ENCODE peak calls at places on chromosomes 16 and 17, in four cellular contexts. One of them, this sample, is unnamed.
A peak's percentile ranks its signal among the peaks of the same experiment; 100 is the strongest.

GRCh38 chr16:76885776-76886175 is 305.2 kb upstream of the MON1B start:
- DNase-seq in K562: no peak
- DNase-seq in HepG2: no peak
- DNase-seq in GM12878: no peak
- DNase-seq in this sample: no peak

GRCh38 chr16:53220585-53220984 is 165.8 kb downstream of the CHD9 start:
- DNase-seq in K562: peak; percentile 20
- DNase-seq in HepG2: peak; percentile 20
- DNase-seq in GM12878: no peak
- DNase-seq in this sample: no peak

GRCh38 chr17:46841561-46842379 is 9.6 kb upstream of the WNT9B start:
- DNase-seq in K562: peak; percentile 82
- DNase-seq in HepG2: no peak
- DNase-seq in GM12878: no peak
- DNase-seq in this sample: peak; percentile 78

GRCh38 chr16:24174977-24175376 is 81.2 kb upstream of the CACNG3 start:
- DNase-seq in K562: no peak
- DNase-seq in HepG2: no peak
- DNase-seq in GM12878: no peak
- DNase-seq in this sample: no peak

GRCh38 chr17:82461827-82462524 is 3.4 kb downstream of the NARF start:
- DNase-seq in K562: peak; percentile 78
- DNase-seq in HepG2: peak; percentile 90
- DNase-seq in GM12878: no peak
- DNase-seq in this sample: no peak

GRCh38 chr16:1163567-1164055 is 10.7 kb downstream of the CACNA1H start:
- DNase-seq in K562: no peak
- DNase-seq in HepG2: no peak
- DNase-seq in GM12878: no peak
- DNase-seq in this sample: no peak

GRCh38 chr17:21041753-21042433 is 918 bp downstream of the USP22 start:
- DNase-seq in K562: peak; percentile 71
- DNase-seq in HepG2: peak; percentile 71
- DNase-seq in GM12878: no peak
- DNase-seq in this sample: peak; percentile 76

GRCh38 chr17:57312242-57312641 is 55.9 kb downstream of the MSI2 start:
- DNase-seq in K562: no peak
- DNase-seq in HepG2: no peak
- DNase-seq in GM12878: no peak
- DNase-seq in this sample: no peak

GRCh38 chr16:24950275-24950674 is 64.9 kb downstream of the ARHGAP17 start:
- DNase-seq in K562: no peak
- DNase-seq in HepG2: no peak
- DNase-seq in GM12878: no peak
- DNase-seq in this sample: no peak

GRCh38 chr16:7340938-7341337 is 8.3 kb downstream of the RBFOX1 start:
- DNase-seq in K562: no peak
- DNase-seq in HepG2: no peak
- DNase-seq in GM12878: no peak
- DNase-seq in this sample: no peak

GRCh38 chr16:5709889-5710288 is 612.3 kb upstream of the EEF2KMT start:
- DNase-seq in K562: no peak
- DNase-seq in HepG2: no peak
- DNase-seq in GM12878: no peak
- DNase-seq in this sample: no peak

GRCh38 chr17:3647769-3648540 is 11.4 kb downstream of the CTNS start:
- DNase-seq in K562: no peak
- DNase-seq in HepG2: peak; percentile 52
- DNase-seq in GM12878: no peak
- DNase-seq in this sample: peak; percentile 58

GRCh38 chr16:77231047-77231446 is 31.8 kb downstream of the SYCE1L start:
- DNase-seq in K562: no peak
- DNase-seq in HepG2: no peak
- DNase-seq in GM12878: no peak
- DNase-seq in this sample: no peak

GRCh38 chr16:11105038-11105903 is 150.7 kb downstream of the SOCS1 start:
- DNase-seq in K562: peak; percentile 80
- DNase-seq in HepG2: peak; percentile 90
- DNase-seq in GM12878: peak; percentile 86
- DNase-seq in this sample: no peak

GRCh38 chr17:43832168-43832975 is 574 bp downstream of the MPP3 start:
- DNase-seq in K562: no peak
- DNase-seq in HepG2: peak; percentile 21
- DNase-seq in GM12878: no peak
- DNase-seq in this sample: peak; percentile 40

GRCh38 chr16:8271344-8271743 is 319.0 kb downstream of the TMEM114 start:
- DNase-seq in K562: no peak
- DNase-seq in HepG2: no peak
- DNase-seq in GM12878: no peak
- DNase-seq in this sample: no peak

GRCh38 chr16:81832801-81833547 is 53.9 kb downstream of the PLCG2 start:
- DNase-seq in K562: no peak
- DNase-seq in HepG2: no peak
- DNase-seq in GM12878: no peak
- DNase-seq in this sample: no peak

GRCh38 chr16:3256146-3256875 is at the start of gene MEFV:
- DNase-seq in K562: no peak
- DNase-seq in HepG2: no peak
- DNase-seq in GM12878: no peak
- DNase-seq in this sample: no peak

GRCh38 chr17:71361691-71362450 is 758.9 kb upstream of the SOX9 start:
- DNase-seq in K562: no peak
- DNase-seq in HepG2: no peak
- DNase-seq in GM12878: no peak
- DNase-seq in this sample: no peak

GRCh38 chr16:391885-392335 is 5.1 kb upstream of the NME4 start:
- DNase-seq in K562: peak; percentile 62
- DNase-seq in HepG2: peak; percentile 60
- DNase-seq in GM12878: no peak
- DNase-seq in this sample: peak; percentile 88

GRCh38 chr17:10318540-10318939 is 54.3 kb downstream of the MYH13 start:
- DNase-seq in K562: no peak
- DNase-seq in HepG2: no peak
- DNase-seq in GM12878: no peak
- DNase-seq in this sample: no peak

DNA sequence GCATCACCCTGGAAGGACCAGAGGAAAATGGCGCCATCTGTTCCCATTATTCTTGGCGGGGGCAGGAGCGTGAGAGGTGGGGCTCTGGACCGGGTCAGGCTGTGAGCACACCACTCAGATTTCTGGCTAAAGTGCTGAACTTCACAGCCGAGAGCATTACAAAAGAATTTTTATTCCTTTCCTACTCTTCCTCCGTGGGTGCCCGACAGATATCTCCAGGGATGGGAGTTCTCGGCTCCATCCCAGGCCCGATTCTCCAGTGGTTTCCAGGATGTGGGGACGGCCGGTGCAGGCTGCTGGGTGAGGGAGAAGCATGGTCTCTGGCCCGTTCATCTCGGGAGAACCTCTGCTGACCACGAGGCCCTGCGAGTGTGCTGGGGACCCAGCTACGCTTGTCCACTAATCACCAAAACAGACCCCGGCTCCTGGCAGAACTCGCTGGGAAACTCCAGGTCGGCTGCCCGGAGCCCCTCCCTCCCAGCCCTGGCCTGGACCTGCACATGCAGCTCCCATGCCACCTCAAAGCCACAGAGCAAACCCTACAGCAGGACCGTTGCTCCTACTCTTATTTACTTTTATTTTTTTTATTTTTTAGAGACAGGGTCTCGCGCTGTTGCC is 36.7 kb upstream of the ZNF469 start:
- DNase-seq in K562: no peak
- DNase-seq in HepG2: no peak
- DNase-seq in GM12878: no peak
- DNase-seq in this sample: no peak
- TF ChIP-seq TCF7 in K562: no peak
- TF ChIP-seq TCF7 in HepG2: no peak
- TF ChIP-seq TCF7 in GM12878: no peak
- TF ChIP-seq TCF7 in this sample: no peak

GRCh38 chr16:85911531-85911930 is 12.6 kb downstream of the IRF8 start:
- DNase-seq in K562: no peak
- DNase-seq in HepG2: no peak
- DNase-seq in GM12878: no peak
- DNase-seq in this sample: no peak
- TF ChIP-seq TCF7 in K562: no peak
- TF ChIP-seq TCF7 in HepG2: no peak
- TF ChIP-seq TCF7 in GM12878: no peak
- TF ChIP-seq TCF7 in this sample: no peak

GRCh38 chr16:67304006-67304405 is 22.5 kb downstream of the KCTD19 start:
- DNase-seq in K562: no peak
- DNase-seq in HepG2: no peak
- DNase-seq in GM12878: no peak
- DNase-seq in this sample: no peak

GRCh38 chr16:67301080-67301757 is 21.9 kb downstream of the PLEKHG4 start:
- DNase-seq in K562: no peak
- DNase-seq in HepG2: no peak
- DNase-seq in GM12878: no peak
- DNase-seq in this sample: no peak

GRCh38 chr16:67302882-67303434 is 23.6 kb downstream of the KCTD19 start:
- DNase-seq in K562: peak; percentile 53
- DNase-seq in HepG2: no peak
- DNase-seq in GM12878: no peak
- DNase-seq in this sample: no peak

GRCh38 chr16:67299269-67299668 is 19.9 kb downstream of the PLEKHG4 start:
- DNase-seq in K562: no peak
- DNase-seq in HepG2: no peak
- DNase-seq in GM12878: no peak
- DNase-seq in this sample: no peak

DNA sequence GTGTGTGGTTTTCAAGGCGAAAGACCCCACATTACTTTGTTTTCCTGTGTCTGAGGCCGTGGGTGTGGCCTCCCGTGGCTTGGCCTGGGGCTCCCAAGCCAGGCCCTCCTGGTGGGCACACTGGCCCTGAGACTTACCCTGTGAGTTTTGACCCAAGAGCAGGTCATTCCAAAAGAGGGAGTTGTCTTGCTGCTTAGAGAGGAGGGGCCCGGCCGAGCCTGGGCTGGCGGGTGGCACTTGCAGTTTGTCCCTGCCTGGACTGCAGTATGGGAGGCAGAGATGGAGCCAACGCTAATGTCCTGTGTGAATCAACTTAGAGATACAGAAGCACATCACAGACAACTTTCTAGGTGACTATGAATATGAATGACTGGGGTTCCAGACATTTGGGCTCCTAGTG is 22.7 kb downstream of the PLEKHG4 start:
- DNase-seq in K562: no peak
- DNase-seq in HepG2: no peak
- DNase-seq in GM12878: no peak
- DNase-seq in this sample: no peak
- TF ChIP-seq TCF7 in K562: no peak
- TF ChIP-seq TCF7 in HepG2: no peak
- TF ChIP-seq TCF7 in GM12878: no peak
- TF ChIP-seq TCF7 in this sample: no peak

GRCh38 chr16:27313422-27314160 is at the start of gene IL4R:
- DNase-seq in K562: peak; percentile 66
- DNase-seq in HepG2: peak; percentile 94
- DNase-seq in GM12878: no peak
- DNase-seq in this sample: peak; percentile 58

GRCh38 chr16:27312580-27313421 is 973 bp upstream of the IL4R start:
- DNase-seq in K562: no peak
- DNase-seq in HepG2: no peak
- DNase-seq in GM12878: no peak
- DNase-seq in this sample: no peak

GRCh38 chr16:27310576-27311448 is 3.0 kb upstream of the IL4R start:
- DNase-seq in K562: no peak
- DNase-seq in HepG2: no peak
- DNase-seq in GM12878: no peak
- DNase-seq in this sample: no peak

GRCh38 chr16:27311449-27311831 is 2.3 kb upstream of the IL4R start:
- DNase-seq in K562: no peak
- DNase-seq in HepG2: no peak
- DNase-seq in GM12878: no peak
- DNase-seq in this sample: no peak

DNA sequence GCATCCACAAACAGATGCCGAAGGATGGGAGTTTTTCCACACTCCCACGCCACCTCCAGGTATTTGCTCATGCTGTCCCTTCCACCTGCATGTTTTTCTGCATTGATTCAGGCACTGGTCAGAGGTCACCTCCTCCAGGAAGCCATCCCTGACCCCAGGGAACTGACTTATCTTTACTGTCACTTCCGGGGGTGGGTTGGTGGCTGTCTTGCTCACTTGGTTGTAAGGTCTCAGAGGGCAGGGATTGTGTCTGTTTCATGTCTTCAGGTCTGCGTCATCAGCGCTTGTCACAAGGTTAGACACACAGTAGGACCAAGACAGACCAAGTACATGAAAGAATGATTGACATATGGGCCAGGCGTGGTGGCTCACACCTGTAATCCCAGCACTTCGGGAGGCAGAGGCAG is 1.9 kb upstream of the IL4R start:
- DNase-seq in K562: no peak
- DNase-seq in HepG2: no peak
- DNase-seq in GM12878: no peak
- DNase-seq in this sample: no peak
- TF ChIP-seq TCF7 in K562: no peak
- TF ChIP-seq TCF7 in HepG2: no peak
- TF ChIP-seq TCF7 in GM12878: no peak
- TF ChIP-seq TCF7 in this sample: no peak

GRCh38 chr17:6800422-6801027 is 24.5 kb downstream of the FBXO39 start:
- DNase-seq in K562: no peak
- DNase-seq in HepG2: no peak
- DNase-seq in GM12878: no peak
- DNase-seq in this sample: peak; percentile 31

GRCh38 chr17:6796017-6796886 is 20.2 kb downstream of the FBXO39 start:
- DNase-seq in K562: no peak
- DNase-seq in HepG2: peak; percentile 86
- DNase-seq in GM12878: no peak
- DNase-seq in this sample: no peak

GRCh38 chr17:6799738-6800137 is 23.7 kb downstream of the FBXO39 start:
- DNase-seq in K562: no peak
- DNase-seq in HepG2: no peak
- DNase-seq in GM12878: no peak
- DNase-seq in this sample: no peak

GRCh38 chr17:6796887-6797490 is 21.0 kb downstream of the FBXO39 start:
- DNase-seq in K562: no peak
- DNase-seq in HepG2: no peak
- DNase-seq in GM12878: no peak
- DNase-seq in this sample: no peak

GRCh38 chr17:6797718-6798351 is 21.8 kb downstream of the FBXO39 start:
- DNase-seq in K562: no peak
- DNase-seq in HepG2: peak; percentile 15
- DNase-seq in GM12878: no peak
- DNase-seq in this sample: no peak
- TF ChIP-seq TCF7 in K562: no peak
- TF ChIP-seq TCF7 in HepG2: no peak
- TF ChIP-seq TCF7 in GM12878: no peak
- TF ChIP-seq TCF7 in this sample: no peak

GRCh38 chr17:29929006-29929543 is 953 bp downstream of the SSH2 start:
- DNase-seq in K562: peak; percentile 24
- DNase-seq in HepG2: peak; percentile 21
- DNase-seq in GM12878: no peak
- DNase-seq in this sample: no peak
- TF ChIP-seq TCF7 in K562: no peak
- TF ChIP-seq TCF7 in HepG2: no peak
- TF ChIP-seq TCF7 in GM12878: no peak
- TF ChIP-seq TCF7 in this sample: no peak

This sample was measured in WTC11.